ENCODE peak calls at places on chromosomes 16 and 17, in four cellular contexts. E, R, L and Q are unnamed samples.

GRCh38 chr16:73713817-73714495 is 582.7 kb upstream of the PSMD7 start:
- DNase-seq in E (no peak), L (no peak), R (no peak), Q (no peak)

GRCh38 chr16:67404740-67405226 is 11.5 kb upstream of the TPPP3 start:
- DNase-seq in L (peak; percentile 68), R (no peak), E (no peak), Q (no peak)

GRCh38 chr16:81553080-81553813 is 108.6 kb downstream of the CMIP start:
- DNase-seq in L (peak; percentile 47), R (no peak), E (no peak), Q (no peak)

GRCh38 chr17:80295146-80295545 is 34.5 kb downstream of the RNF213 start:
- DNase-seq in R (no peak), L (peak; percentile 25), E (no peak), Q (no peak)

GRCh38 chr17:67615011-67615561 is 102.7 kb upstream of the NOL11 start:
- DNase-seq in E (no peak), R (no peak), L (no peak), Q (no peak)

GRCh38 chr16:86663691-86664517 is 85.6 kb downstream of the FOXL1 start:
- DNase-seq in E (no peak), R (no peak), L (no peak), Q (no peak)

GRCh38 chr17:77690271-77691161 is 268.0 kb upstream of the TNRC6C start:
- DNase-seq in L (no peak), E (peak; percentile 47), R (no peak), Q (no peak)

GRCh38 chr17:75645501-75645888 is 12.3 kb downstream of the SMIM5 start:
- DNase-seq in L (peak; percentile 82), R (no peak), E (no peak), Q (no peak)

GRCh38 chr16:14501331-14502255 is 128.5 kb downstream of the PARN start:
- DNase-seq in R (peak; percentile 77), L (peak; percentile 83), E (peak; percentile 83), Q (peak; percentile 87)

GRCh38 chr17:27577124-27577761 is 53.7 kb upstream of the LGALS9 start:
- DNase-seq in E (no peak), L (no peak), R (no peak), Q (no peak)

GRCh38 chr16:21563676-21564075 is 35.7 kb upstream of the METTL9 start:
- DNase-seq in R (no peak), E (no peak), L (peak; percentile 23), Q (no peak)

GRCh38 chr17:73291260-73291801 is 20.5 kb downstream of the CDC42EP4 start:
- DNase-seq in R (peak; percentile 77), E (peak; percentile 70), L (peak; percentile 85), Q (peak; percentile 91)

GRCh38 chr16:55003916-55004315 is 73.3 kb downstream of the IRX5 start:
- DNase-seq in R (no peak), E (no peak), L (no peak), Q (no peak)

GRCh38 chr16:80656161-80656560 is 115.4 kb downstream of the DYNLRB2 start:
- DNase-seq in R (no peak), E (no peak), L (no peak), Q (no peak)

GRCh38 chr17:65656390-65657250 is 95.2 kb upstream of the AXIN2 start:
- DNase-seq in R (no peak), E (no peak), L (no peak), Q (no peak)

GRCh38 chr17:30278032-30278431 is 13.7 kb downstream of the BLMH start:
- DNase-seq in L (no peak), R (no peak), E (no peak), Q (no peak)

GRCh38 chr16:61890346-61890745 is 145.9 kb downstream of the CDH8 start:
- DNase-seq in E (no peak), L (no peak), R (no peak), Q (no peak)

GRCh38 chr17:68288375-68288774 is 2.6 kb downstream of the SLC16A6 start:
- DNase-seq in E (no peak), R (no peak), L (no peak), Q (no peak)

GRCh38 chr16:80250376-80250775 is 290.4 kb upstream of the DYNLRB2 start:
- DNase-seq in E (no peak), R (no peak), L (no peak), Q (no peak)

GRCh38 chr16:75244225-75244792 is 7.1 kb downstream of the BCAR1 start:
- DNase-seq in R (no peak), E (peak; percentile 67), L (peak; percentile 76), Q (peak; percentile 60)

GRCh38 chr16:75243667-75244224 is 7.7 kb downstream of the BCAR1 start:
- DNase-seq in R (no peak), L (no peak), E (no peak), Q (peak; percentile 73)

GRCh38 chr16:75241412-75241811 is 10.0 kb downstream of the BCAR1 start:
- DNase-seq in R (no peak), E (no peak), L (no peak), Q (no peak)

GRCh38 chr16:75239463-75240122 is 11.8 kb downstream of the BCAR1 start:
- DNase-seq in E (peak; percentile 17), L (peak; percentile 39), R (no peak), Q (no peak)

DNA sequence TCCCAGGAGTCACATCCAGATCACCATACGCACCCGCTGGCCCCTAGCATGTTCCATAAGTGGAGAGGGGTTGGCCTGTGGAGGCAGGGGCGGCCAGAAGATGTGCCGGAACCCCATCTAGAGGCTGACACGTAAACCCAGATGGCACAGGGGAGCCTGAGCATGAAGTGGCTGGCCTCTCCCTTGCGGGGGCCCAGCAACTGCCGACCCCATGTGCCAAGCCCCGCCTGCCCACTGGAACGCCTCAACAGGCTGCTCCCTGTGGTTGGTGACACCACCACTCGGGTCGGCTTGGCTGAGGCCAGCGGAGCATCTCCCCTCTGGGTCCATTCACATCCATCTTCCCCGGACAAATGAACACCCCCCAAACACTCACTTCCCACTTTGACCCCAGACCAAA is 9.5 kb downstream of the BCAR1 start:
- DNase-seq in L (no peak), E (no peak), R (no peak), Q (no peak)
- H3K4me1 ChIP-seq in L (peaks cover 63% of the 10 kb centered on the region), E (peaks cover 89% of the 10 kb centered on the region), R (peaks cover 99% of the 10 kb centered on the region), Q (peaks cover 43% of the 10 kb centered on the region)

DNA sequence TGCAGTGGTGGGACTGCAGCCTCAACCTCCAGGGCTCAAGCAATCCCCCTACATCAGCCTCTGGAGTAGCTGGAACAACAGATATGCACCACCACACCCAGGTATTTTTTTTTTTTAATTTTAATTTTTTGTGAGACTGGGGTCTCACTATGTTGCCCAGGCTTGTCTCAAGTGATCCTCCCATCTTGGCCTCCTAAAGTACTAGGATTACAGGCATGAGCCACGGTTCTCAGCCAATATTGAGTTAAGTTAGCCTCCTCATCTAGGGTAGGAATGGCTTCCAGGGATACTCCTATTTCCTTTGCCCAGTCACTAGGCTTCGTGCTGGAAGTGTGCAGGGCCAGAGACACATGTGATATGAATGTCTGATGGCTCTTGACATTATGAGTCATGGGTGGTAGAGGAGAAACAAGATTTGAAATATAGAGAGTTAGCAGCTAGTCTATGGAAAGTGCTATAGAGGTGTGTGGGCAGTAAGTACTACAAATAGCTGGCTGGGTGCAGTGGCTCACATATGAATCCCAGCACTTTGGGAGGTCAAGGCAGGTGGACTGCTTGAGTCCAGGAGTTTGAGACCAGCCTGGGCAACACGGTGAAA is 8.0 kb upstream of the HES7 start:
- DNase-seq in R (no peak), L (no peak), E (no peak), Q (no peak)
- H3K4me1 ChIP-seq in R (no peaks in the 10 kb centered on the region), L (peaks cover 6% of the 10 kb centered on the region), E (peaks cover 7% of the 10 kb centered on the region), Q (peaks cover 8% of the 10 kb centered on the region)

GRCh38 chr17:39548494-39548893 is 59.2 kb downstream of the NEUROD2 start:
- DNase-seq in R (no peak), E (peak; percentile 45), L (no peak), Q (no peak)

GRCh38 chr17:39551879-39552278 is 55.8 kb downstream of the NEUROD2 start:
- DNase-seq in R (no peak), L (no peak), E (no peak), Q (no peak)

GRCh38 chr17:39555368-39555767 is 52.4 kb downstream of the NEUROD2 start:
- DNase-seq in R (no peak), L (no peak), E (no peak), Q (no peak)

GRCh38 chr17:39547713-39548478 is 59.8 kb downstream of the NEUROD2 start:
- DNase-seq in R (no peak), L (peak; percentile 72), E (peak; percentile 55), Q (peak; percentile 49)

GRCh38 chr17:39553326-39553945 is 54.3 kb downstream of the NEUROD2 start:
- DNase-seq in E (no peak), L (no peak), R (no peak), Q (no peak)
- H3K4me1 ChIP-seq in E (peaks cover 6% of the 10 kb centered on the region), L (no peaks in the 10 kb centered on the region), R (no peaks in the 10 kb centered on the region), Q (no peaks in the 10 kb centered on the region)

DNA sequence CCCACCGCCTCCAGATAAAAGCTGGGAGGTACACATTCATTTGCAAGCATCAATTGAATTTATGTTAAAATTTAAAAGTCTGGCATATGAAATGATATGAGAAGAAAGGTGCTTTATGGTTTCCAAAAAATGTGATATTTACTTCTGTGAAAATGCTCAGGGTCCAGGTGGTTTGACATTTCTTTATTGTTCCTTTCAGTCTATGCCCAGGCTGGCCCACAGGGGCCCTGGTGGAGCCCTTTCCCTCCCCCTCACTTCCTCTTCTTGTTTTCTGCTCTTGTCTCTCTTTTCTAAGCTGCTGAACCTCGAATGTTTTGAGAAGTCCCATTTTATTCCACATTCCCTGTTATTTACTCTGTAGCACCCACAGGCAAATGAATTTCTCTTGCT is 127.8 kb downstream of the HS3ST3B1 start:
- DNase-seq in E (no peak), L (no peak), R (no peak), Q (no peak)
- H3K4me1 ChIP-seq in E (no peaks in the 10 kb centered on the region), L (no peaks in the 10 kb centered on the region), R (peaks cover 15% of the 10 kb centered on the region), Q (no peaks in the 10 kb centered on the region)

GRCh38 chr16:89095401-89095974 is 1.8 kb downstream of the ACSF3 start:
- DNase-seq in R (no peak), L (no peak), E (no peak), Q (no peak)

GRCh38 chr16:89096768-89097527 is 3.3 kb downstream of the ACSF3 start:
- DNase-seq in R (no peak), E (no peak), L (no peak), Q (peak; percentile 75)

GRCh38 chr16:89096042-89096717 is 2.5 kb downstream of the ACSF3 start:
- DNase-seq in R (no peak), E (no peak), L (no peak), Q (peak; percentile 43)

GRCh38 chr16:89098767-89099430 is 5.2 kb downstream of the ACSF3 start:
- DNase-seq in R (no peak), E (no peak), L (no peak), Q (peak; percentile 68)

DNA sequence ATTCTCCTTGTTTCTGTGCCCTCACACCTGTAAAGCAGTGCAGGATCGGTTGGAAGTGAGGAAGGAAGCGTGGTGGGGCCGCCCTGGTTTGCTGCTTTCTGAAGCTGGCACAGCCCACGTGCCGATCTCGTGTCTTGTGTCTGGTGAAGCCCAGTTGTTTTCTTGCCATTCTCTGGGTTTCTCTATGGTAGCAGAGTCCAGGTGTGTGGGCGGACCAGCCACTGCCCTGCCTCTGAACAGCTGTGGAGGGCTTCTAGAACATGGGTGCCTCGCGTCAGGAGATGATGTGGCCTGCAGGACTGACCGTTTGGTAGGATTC is 3.8 kb downstream of the ACSF3 start:
- DNase-seq in L (no peak), E (no peak), R (no peak), Q (no peak)
- H3K4me1 ChIP-seq in L (peaks cover 31% of the 10 kb centered on the region), E (peaks cover 26% of the 10 kb centered on the region), R (peaks cover 20% of the 10 kb centered on the region), Q (peaks cover 10% of the 10 kb centered on the region)